ENCODE peak calls at places on chromosome X, in eight cellular contexts. Z is GDM1; H is cardiac muscle cell; W is Right ventricle myocardium inferior; P is hypothalamus; C is NCI-H1436 treated with DMSO at 0.1 percent for 48 hours; K is HTR-8/SVneo; B is NK-92 treated with Interleukin-12 subunit alpha and Interleukin-12 subunit beta, amount 100 ng/mL, for 24 hours. A is an unnamed sample.

GRCh38 chrX:22800360-22800759 is 199.4 kb upstream of the DDX53 start:
- DNase-seq in Z (peak; percentile 17), H (no peak), W (peak; percentile 17), P (no peak), C (no peak), K (peak; percentile 56), B (no peak), A (no peak)

GRCh38 chrX:154409222-154409871 is at the start of gene DNASE1L1:
- DNase-seq in Z (peak; percentile 80), H (peak; percentile 74), W (peak; percentile 93), P (no peak), C (no peak), K (peak; percentile 76), B (no peak), A (peak; percentile 30)

GRCh38 chrX:126929071-126929470 is 109.5 kb downstream of the PRR32 start:
- DNase-seq in Z (no peak), H (no peak), W (no peak), P (no peak), C (no peak), K (no peak), B (no peak), A (no peak)

GRCh38 chrX:96004386-96004785 is 680.3 kb upstream of the DIAPH2 start:
- DNase-seq in Z (no peak), H (no peak), W (no peak), P (no peak), C (no peak), K (no peak), B (no peak), A (no peak)

GRCh38 chrX:19678941-19679340 is 163.6 kb upstream of the MAP3K15 start:
- DNase-seq in Z (no peak), H (no peak), W (no peak), P (no peak), C (no peak), K (no peak), B (no peak), A (no peak)

GRCh38 chrX:9378980-9379696 is 85.7 kb upstream of the TBL1X start:
- DNase-seq in Z (no peak), H (no peak), W (no peak), P (no peak), C (no peak), K (no peak), B (peak; percentile 6), A (no peak)

GRCh38 chrX:16785247-16786138 is 773 bp upstream of the TXLNG start:
- DNase-seq in Z (no peak), H (peak; percentile 49), W (no peak), P (peak; percentile 2), C (no peak), K (no peak), B (no peak), A (no peak)

GRCh38 chrX:82219129-82219528 is 1017.2 kb downstream of the SH3BGRL start:
- DNase-seq in Z (no peak), H (no peak), W (no peak), P (no peak), C (no peak), K (no peak), B (no peak), A (no peak)

GRCh38 chrX:125398959-125399440 is 79.3 kb downstream of the TEX13C start:
- DNase-seq in Z (peak; percentile 20), H (no peak), W (no peak), P (no peak), C (no peak), K (no peak), B (no peak), A (no peak)

GRCh38 chrX:45515262-45516215 is 314.9 kb upstream of the DIPK2B start:
- DNase-seq in Z (peak; percentile 51), H (peak; percentile 26), W (no peak), P (no peak), C (no peak), K (peak; percentile 21), B (peak; percentile 20), A (peak; percentile 27)

GRCh38 chrX:154019633-154020499 is at the start of gene IRAK1:
- DNase-seq in Z (peak; percentile 29), H (peak; percentile 51), W (peak; percentile 85), P (no peak), C (no peak), K (peak; percentile 46), B (peak; percentile 29), A (no peak)

GRCh38 chrX:79259073-79259689 is 108.0 kb downstream of the ITM2A start:
- DNase-seq in Z (peak; percentile 94), H (no peak), W (no peak), P (no peak), C (no peak), K (no peak), B (peak; percentile 37), A (no peak)

GRCh38 chrX:110026099-110026844 is 23.4 kb downstream of the TMEM164 start:
- DNase-seq in Z (no peak), H (no peak), W (no peak), P (no peak), C (peak; percentile 1), K (no peak), B (no peak), A (no peak)

GRCh38 chrX:48896611-48897011 is 957 bp downstream of the TIMM17B start:
- DNase-seq in Z (no peak), H (no peak), W (no peak), P (no peak), C (no peak), K (no peak), B (no peak), A (peak; percentile 12)

GRCh38 chrX:72100824-72101351 is 30.8 kb downstream of the RTL5 start:
- DNase-seq in Z (peak; percentile 87), H (no peak), W (no peak), P (no peak), C (no peak), K (no peak), B (peak; percentile 53), A (peak; percentile 38)

GRCh38 chrX:70664726-70665125 is 220.1 kb downstream of the DLG3 start:
- DNase-seq in Z (no peak), H (peak; percentile 34), W (no peak), P (no peak), C (no peak), K (peak; percentile 17), B (no peak), A (peak; percentile 1)